ENCODE peak calls at places on chromosomes 3 and 15, in nine cellular contexts. L is PC-9, Z is mucosa of descending colon, I is fibroblast of villous mesenchyme, P is bronchial epithelial cell, O is IMR-90, A is upper lobe of left lung, V is esophagus muscularis mucosa, E is Panc1. Y is an unnamed sample.

GRCh38 chr15:50067254-50067653 is 51.8 kb downstream of the ATP8B4 start:
- DNase-seq in L (no peak), Z (no peak), I (no peak), P (no peak), O (no peak), A (no peak), V (no peak), E (no peak), Y (no peak)

GRCh38 chr15:101280007-101280406 is 2.7 kb upstream of the SELENOS start:
- DNase-seq in L (no peak), Z (no peak), I (no peak), P (no peak), O (no peak), A (no peak), V (no peak), E (no peak), Y (no peak)

GRCh38 chr3:15273214-15273613 is 59.2 kb downstream of the SH3BP5 start:
- DNase-seq in L (no peak), Z (no peak), I (no peak), P (no peak), O (no peak), A (peak; percentile 19), V (no peak), E (no peak), Y (no peak)

GRCh38 chr3:167728176-167728575 is 6.5 kb downstream of the PDCD10 start:
- DNase-seq in L (no peak), Z (no peak), I (peak; percentile 48), P (peak; percentile 64), O (peak; percentile 84), A (no peak), V (no peak), E (no peak), Y (no peak)

GRCh38 chr3:150409527-150410310 is 1.6 kb downstream of the TSC22D2 start:
- DNase-seq in L (peak; percentile 43), Z (peak; percentile 75), I (peak; percentile 81), P (no peak), O (peak; percentile 60), A (peak; percentile 86), V (peak; percentile 93), E (no peak), Y (no peak)

GRCh38 chr3:151955356-151955755 is 81.9 kb downstream of the SUCNR1 start:
- DNase-seq in L (no peak), Z (no peak), I (no peak), P (no peak), O (no peak), A (no peak), V (no peak), E (no peak), Y (no peak)

GRCh38 chr15:59764775-59765174 is 75.7 kb upstream of the BNIP2 start:
- DNase-seq in L (no peak), Z (no peak), I (no peak), P (peak; percentile 14), O (no peak), A (no peak), V (no peak), E (no peak), Y (no peak)

GRCh38 chr3:127865941-127866340 is 43.6 kb upstream of the MGLL start:
- DNase-seq in L (no peak), Z (no peak), I (peak; percentile 43), P (peak; percentile 40), O (peak; percentile 49), A (no peak), V (no peak), E (no peak), Y (no peak)

GRCh38 chr3:100966049-100966471 is 27.2 kb downstream of the ABI3BP start:
- DNase-seq in L (no peak), Z (no peak), I (no peak), P (no peak), O (peak; percentile 49), A (no peak), V (no peak), E (no peak), Y (no peak)

GRCh38 chr15:60859996-60860494 is 369.1 kb downstream of the RORA start:
- DNase-seq in L (no peak), Z (no peak), I (peak; percentile 8), P (peak; percentile 49), O (peak; percentile 91), A (peak; percentile 24), V (no peak), E (no peak), Y (no peak)

GRCh38 chr3:52339612-52340011 is 23.5 kb downstream of the DNAH1 start:
- DNase-seq in L (peak; percentile 68), Z (peak; percentile 78), I (peak; percentile 88), P (peak; percentile 66), O (peak; percentile 87), A (no peak), V (no peak), E (peak; percentile 45), Y (peak; percentile 66)

GRCh38 chr3:36707623-36708409 is 56.5 kb downstream of the DCLK3 start:
- DNase-seq in L (peak; percentile 93), Z (no peak), I (peak; percentile 28), P (peak; percentile 80), O (peak; percentile 65), A (no peak), V (no peak), E (no peak), Y (no peak)

GRCh38 chr3:53324011-53324544 is 23.3 kb downstream of the DCP1A start:
- DNase-seq in L (no peak), Z (no peak), I (no peak), P (no peak), O (no peak), A (no peak), V (no peak), E (no peak), Y (no peak)

GRCh38 chr3:104909721-104910120 is 457.0 kb upstream of the ALCAM start:
- DNase-seq in L (no peak), Z (no peak), I (no peak), P (no peak), O (peak; percentile 44), A (no peak), V (no peak), E (no peak), Y (no peak)

GRCh38 chr15:64156652-64157331 is 5.3 kb downstream of the SNX22 start:
- DNase-seq in L (no peak), Z (no peak), I (no peak), P (no peak), O (no peak), A (no peak), V (no peak), E (no peak), Y (no peak)

GRCh38 chr3:147298511-147298982 is 107.8 kb downstream of the ZIC4 start:
- DNase-seq in L (peak; percentile 64), Z (peak; percentile 2), I (peak; percentile 84), P (peak; percentile 68), O (peak; percentile 100), A (no peak), V (no peak), E (no peak), Y (no peak)

GRCh38 chr3:48468329-48468731 is 21.8 kb downstream of the ATRIP start:
- DNase-seq in L (no peak), Z (peak; percentile 68), I (no peak), P (no peak), O (no peak), A (no peak), V (no peak), E (no peak), Y (no peak)

GRCh38 chr3:48467473-48468267 is 21.1 kb downstream of the ATRIP start:
- DNase-seq in L (no peak), Z (no peak), I (no peak), P (no peak), O (no peak), A (no peak), V (no peak), E (no peak), Y (no peak)

GRCh38 chr3:48466386-48467109 is 20.0 kb downstream of the ATRIP start:
- DNase-seq in L (no peak), Z (no peak), I (no peak), P (no peak), O (no peak), A (no peak), V (no peak), E (no peak), Y (no peak)

GRCh38 chr3:48465531-48466378 is 19.2 kb downstream of the ATRIP start:
- DNase-seq in L (peak; percentile 100), Z (peak; percentile 95), I (peak; percentile 100), P (peak; percentile 99), O (peak; percentile 100), A (peak; percentile 100), V (peak; percentile 99), E (peak; percentile 80), Y (peak; percentile 58)

DNA sequence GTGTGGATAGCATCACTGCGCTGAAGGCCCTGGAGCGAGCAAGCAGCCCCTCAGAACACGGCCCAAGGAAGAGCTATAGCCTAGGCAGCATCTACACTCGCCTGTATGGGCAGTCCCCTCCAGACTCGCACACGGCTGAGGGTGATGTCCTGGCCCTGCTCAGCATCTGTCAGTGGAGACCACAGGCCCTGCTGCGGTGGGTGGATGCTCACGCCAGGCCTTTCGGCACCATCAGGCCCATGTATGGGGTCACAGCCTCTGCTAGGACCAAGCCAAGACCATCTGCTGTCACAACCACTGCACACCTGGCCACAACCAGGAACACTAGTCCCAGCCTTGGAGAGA is 20.5 kb downstream of the ATRIP start:
- DNase-seq in L (no peak), Z (no peak), I (no peak), P (no peak), O (no peak), A (no peak), V (no peak), E (no peak), Y (no peak)
- H3K4me3 ChIP-seq in L (peak overlapping the region; percentile 63), Z (no peak overlapping the region), I (no peak overlapping the region), P (no peak overlapping the region), O (no peak overlapping the region), A (peak overlapping the region; percentile 48), V (peak overlapping the region; percentile 71), E (no peak overlapping the region), Y (peak overlapping the region; percentile 81)

DNA sequence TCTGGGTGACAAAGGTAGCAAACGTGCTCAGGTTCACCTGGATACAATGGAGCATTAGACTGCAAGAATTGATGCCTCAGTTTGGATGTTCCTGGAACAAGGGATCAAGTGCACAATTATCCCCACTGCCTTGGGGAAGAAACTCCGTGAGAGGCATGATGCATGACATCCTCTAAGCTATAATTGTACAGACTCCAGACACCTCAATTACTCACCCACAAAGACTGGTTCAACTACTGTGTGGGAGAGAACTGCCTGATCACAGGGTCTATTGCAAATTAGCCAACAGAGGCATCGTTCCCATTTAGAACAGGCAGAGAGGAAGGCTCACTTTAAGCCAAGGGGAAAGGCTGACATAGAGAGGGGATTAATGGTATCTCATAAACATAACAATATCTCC is 43.5 kb downstream of the ARRDC4 start:
- DNase-seq in L (no peak), Z (no peak), I (no peak), P (peak; percentile 94), O (no peak), A (no peak), V (no peak), E (no peak), Y (no peak)
- TF ChIP-seq CTCF in L (no peak), Z (no peak), I (no peak), P (no peak), O (no peak), A (no peak), V (no peak), E (no peak), Y (no peak)

GRCh38 chr3:34919025-34919424 is 720.3 kb upstream of the ARPP21 start:
- DNase-seq in L (no peak), Z (no peak), I (no peak), P (no peak), O (no peak), A (no peak), V (no peak), E (no peak), Y (no peak)
- H3K4me3 ChIP-seq in L (no peak overlapping the region), Z (no peak overlapping the region), I (no peak overlapping the region), P (no peak overlapping the region), O (no peak overlapping the region), A (no peak overlapping the region), V (no peak overlapping the region), E (no peak overlapping the region), Y (no peak overlapping the region)

GRCh38 chr3:29152379-29152778 is 128.5 kb upstream of the RBMS3 start:
- DNase-seq in L (no peak), Z (no peak), I (peak; percentile 62), P (no peak), O (no peak), A (no peak), V (no peak), E (no peak), Y (no peak)
- TF ChIP-seq CTCF in L (no peak), Z (no peak), I (peak; percentile 17), P (no peak), O (no peak), A (no peak), V (no peak), E (peak; percentile 6), Y (no peak)